ENCODE peak calls at places on chromosomes 4 and X, in eight cellular contexts. One of them, this sample, is unnamed.

GRCh38 chrX:136260801-136261200 is 9.6 kb upstream of the MAP7D3 start:
- DNase-seq in WTC11: no peak
- DNase-seq in left ventricle myocardium inferior: no peak
- DNase-seq in AG09309: peak; percentile 25
- DNase-seq in uterus: no peak
- DNase-seq in endodermal cell: no peak
- DNase-seq in Calu3: no peak
- DNase-seq in natural killer cell: no peak
- DNase-seq in this sample: no peak

GRCh38 chr4:174709531-174709930 is 119.5 kb downstream of the GLRA3 start:
- DNase-seq in AG09309: no peak
- DNase-seq in Calu3: no peak
- DNase-seq in WTC11: no peak
- DNase-seq in natural killer cell: no peak
- DNase-seq in endodermal cell: no peak
- DNase-seq in left ventricle myocardium inferior: no peak
- DNase-seq in uterus: no peak
- DNase-seq in this sample: no peak

GRCh38 chr4:81635747-81636146 is 164.0 kb upstream of the RASGEF1B start:
- DNase-seq in WTC11: no peak
- DNase-seq in Calu3: peak; percentile 71
- DNase-seq in left ventricle myocardium inferior: no peak
- DNase-seq in AG09309: no peak
- DNase-seq in natural killer cell: no peak
- DNase-seq in endodermal cell: no peak
- DNase-seq in uterus: no peak
- DNase-seq in this sample: peak; percentile 26

GRCh38 chrX:143664302-143664701 is 28.4 kb upstream of the SLITRK4 start:
- DNase-seq in Calu3: no peak
- DNase-seq in endodermal cell: no peak
- DNase-seq in WTC11: no peak
- DNase-seq in natural killer cell: no peak
- DNase-seq in uterus: no peak
- DNase-seq in left ventricle myocardium inferior: no peak
- DNase-seq in AG09309: no peak
- DNase-seq in this sample: no peak

GRCh38 chr4:149719806-149720205 is 95.8 kb downstream of the IQCM start:
- DNase-seq in natural killer cell: no peak
- DNase-seq in AG09309: no peak
- DNase-seq in WTC11: no peak
- DNase-seq in left ventricle myocardium inferior: no peak
- DNase-seq in Calu3: no peak
- DNase-seq in uterus: no peak
- DNase-seq in endodermal cell: no peak
- DNase-seq in this sample: no peak

GRCh38 chr4:17958185-17958584 is 63.4 kb downstream of the LCORL start:
- DNase-seq in WTC11: no peak
- DNase-seq in Calu3: no peak
- DNase-seq in left ventricle myocardium inferior: no peak
- DNase-seq in uterus: no peak
- DNase-seq in endodermal cell: no peak
- DNase-seq in AG09309: no peak
- DNase-seq in natural killer cell: no peak
- DNase-seq in this sample: no peak

GRCh38 chr4:304987-305680 is at the start of gene ZNF732:
- DNase-seq in AG09309: no peak
- DNase-seq in uterus: peak; percentile 23
- DNase-seq in WTC11: peak; percentile 89
- DNase-seq in natural killer cell: no peak
- DNase-seq in endodermal cell: no peak
- DNase-seq in Calu3: no peak
- DNase-seq in left ventricle myocardium inferior: peak; percentile 31
- DNase-seq in this sample: no peak

GRCh38 chrX:52870041-52870440 is 2.2 kb upstream of the XAGE3 start:
- DNase-seq in left ventricle myocardium inferior: no peak
- DNase-seq in endodermal cell: no peak
- DNase-seq in WTC11: no peak
- DNase-seq in AG09309: no peak
- DNase-seq in natural killer cell: no peak
- DNase-seq in uterus: no peak
- DNase-seq in Calu3: no peak
- DNase-seq in this sample: no peak

GRCh38 chr4:26237916-26238315 is 82.9 kb upstream of the RBPJ start:
- DNase-seq in WTC11: no peak
- DNase-seq in natural killer cell: no peak
- DNase-seq in uterus: no peak
- DNase-seq in endodermal cell: no peak
- DNase-seq in Calu3: no peak
- DNase-seq in left ventricle myocardium inferior: no peak
- DNase-seq in AG09309: no peak
- DNase-seq in this sample: no peak

GRCh38 chr4:36351082-36351666 is 69.8 kb downstream of the DTHD1 start:
- DNase-seq in endodermal cell: peak; percentile 87
- DNase-seq in natural killer cell: peak; percentile 63
- DNase-seq in AG09309: no peak
- DNase-seq in left ventricle myocardium inferior: peak; percentile 29
- DNase-seq in Calu3: peak; percentile 61
- DNase-seq in WTC11: peak; percentile 65
- DNase-seq in uterus: no peak
- DNase-seq in this sample: peak; percentile 29

GRCh38 chrX:130994671-130995070 is 63.5 kb upstream of the ARHGAP36 start:
- DNase-seq in WTC11: peak; percentile 24
- DNase-seq in endodermal cell: peak; percentile 59
- DNase-seq in left ventricle myocardium inferior: no peak
- DNase-seq in uterus: no peak
- DNase-seq in AG09309: no peak
- DNase-seq in natural killer cell: no peak
- DNase-seq in Calu3: peak; percentile 32
- DNase-seq in this sample: no peak

GRCh38 chrX:18422886-18423285 is 2.5 kb upstream of the CDKL5 start:
- DNase-seq in natural killer cell: no peak
- DNase-seq in left ventricle myocardium inferior: no peak
- DNase-seq in WTC11: no peak
- DNase-seq in endodermal cell: no peak
- DNase-seq in AG09309: no peak
- DNase-seq in Calu3: no peak
- DNase-seq in uterus: no peak
- DNase-seq in this sample: no peak

GRCh38 chrX:53813663-53814440 is 127.3 kb upstream of the HUWE1 start:
- DNase-seq in natural killer cell: no peak
- DNase-seq in left ventricle myocardium inferior: no peak
- DNase-seq in AG09309: no peak
- DNase-seq in Calu3: peak; percentile 52
- DNase-seq in uterus: no peak
- DNase-seq in WTC11: no peak
- DNase-seq in endodermal cell: no peak
- DNase-seq in this sample: no peak

GRCh38 chrX:54494970-54495813 is 842 bp downstream of the FGD1 start:
- DNase-seq in uterus: no peak
- DNase-seq in natural killer cell: no peak
- DNase-seq in Calu3: no peak
- DNase-seq in endodermal cell: peak; percentile 61
- DNase-seq in WTC11: peak; percentile 15
- DNase-seq in left ventricle myocardium inferior: no peak
- DNase-seq in AG09309: no peak
- DNase-seq in this sample: no peak

GRCh38 chr4:133801858-133802257 is 399.7 kb downstream of the PABPC4L start:
- DNase-seq in left ventricle myocardium inferior: no peak
- DNase-seq in WTC11: no peak
- DNase-seq in natural killer cell: no peak
- DNase-seq in Calu3: no peak
- DNase-seq in AG09309: no peak
- DNase-seq in endodermal cell: no peak
- DNase-seq in uterus: no peak
- DNase-seq in this sample: no peak

GRCh38 chrX:152895724-152896420 is 2.0 kb upstream of the ZNF185 start:
- DNase-seq in left ventricle myocardium inferior: no peak
- DNase-seq in AG09309: no peak
- DNase-seq in endodermal cell: peak; percentile 41
- DNase-seq in natural killer cell: no peak
- DNase-seq in uterus: no peak
- DNase-seq in WTC11: no peak
- DNase-seq in Calu3: peak; percentile 84
- DNase-seq in this sample: no peak

GRCh38 chr4:13218316-13218958 is 265.7 kb downstream of the RAB28 start:
- DNase-seq in endodermal cell: no peak
- DNase-seq in left ventricle myocardium inferior: no peak
- DNase-seq in Calu3: no peak
- DNase-seq in AG09309: no peak
- DNase-seq in WTC11: no peak
- DNase-seq in natural killer cell: no peak
- DNase-seq in uterus: peak; percentile 22
- DNase-seq in this sample: no peak

GRCh38 chrX:102746134-102746584 is 25.6 kb downstream of the GPRASP3 start:
- DNase-seq in natural killer cell: peak; percentile 17
- DNase-seq in endodermal cell: peak; percentile 74
- DNase-seq in WTC11: peak; percentile 46
- DNase-seq in AG09309: no peak
- DNase-seq in left ventricle myocardium inferior: peak; percentile 26
- DNase-seq in uterus: peak; percentile 44
- DNase-seq in Calu3: peak; percentile 33
- DNase-seq in this sample: no peak

GRCh38 chr4:29046166-29046565 is 1674.0 kb upstream of the PCDH7 start:
- DNase-seq in AG09309: no peak
- DNase-seq in endodermal cell: no peak
- DNase-seq in left ventricle myocardium inferior: no peak
- DNase-seq in WTC11: no peak
- DNase-seq in Calu3: no peak
- DNase-seq in natural killer cell: no peak
- DNase-seq in uterus: no peak
- DNase-seq in this sample: no peak

GRCh38 chr4:159697322-159698283 is 594.7 kb downstream of the RAPGEF2 start:
- DNase-seq in Calu3: no peak
- DNase-seq in uterus: no peak
- DNase-seq in endodermal cell: no peak
- DNase-seq in AG09309: no peak
- DNase-seq in WTC11: no peak
- DNase-seq in left ventricle myocardium inferior: no peak
- DNase-seq in natural killer cell: no peak
- DNase-seq in this sample: no peak

GRCh38 chr4:177190995-177191568 is 118.6 kb upstream of the NEIL3 start:
- DNase-seq in Calu3: no peak
- DNase-seq in WTC11: no peak
- DNase-seq in left ventricle myocardium inferior: no peak
- DNase-seq in uterus: no peak
- DNase-seq in AG09309: peak; percentile 13
- DNase-seq in natural killer cell: no peak
- DNase-seq in endodermal cell: no peak
- DNase-seq in this sample: no peak

GRCh38 chrX:298993-299392 is 17.8 kb downstream of the PLCXD1 start:
- DNase-seq in endodermal cell: no peak
- DNase-seq in AG09309: no peak
- DNase-seq in uterus: no peak
- DNase-seq in left ventricle myocardium inferior: no peak
- DNase-seq in Calu3: no peak
- DNase-seq in natural killer cell: no peak
- DNase-seq in WTC11: no peak
- DNase-seq in this sample: no peak

GRCh38 chr4:125155251-125155650 is 159.5 kb upstream of the FAT4 start:
- DNase-seq in left ventricle myocardium inferior: no peak
- DNase-seq in uterus: no peak
- DNase-seq in natural killer cell: no peak
- DNase-seq in endodermal cell: no peak
- DNase-seq in Calu3: no peak
- DNase-seq in WTC11: no peak
- DNase-seq in AG09309: no peak
- DNase-seq in this sample: no peak

GRCh38 chrX:110836982-110837381 is 41.4 kb upstream of the CHRDL1 start:
- DNase-seq in uterus: no peak
- DNase-seq in WTC11: peak; percentile 52
- DNase-seq in Calu3: no peak
- DNase-seq in natural killer cell: no peak
- DNase-seq in endodermal cell: peak; percentile 79
- DNase-seq in left ventricle myocardium inferior: no peak
- DNase-seq in AG09309: no peak
- DNase-seq in this sample: no peak
- TF ChIP-seq CTCF in uterus: no peak
- TF ChIP-seq CTCF in WTC11: no peak
- TF ChIP-seq CTCF in Calu3: peak; percentile 13
- TF ChIP-seq CTCF in natural killer cell: no peak
- TF ChIP-seq CTCF in endodermal cell: peak; percentile 83
- TF ChIP-seq CTCF in left ventricle myocardium inferior: no peak
- TF ChIP-seq CTCF in AG09309: peak; percentile 33
- TF ChIP-seq CTCF in this sample: no peak

DNA sequence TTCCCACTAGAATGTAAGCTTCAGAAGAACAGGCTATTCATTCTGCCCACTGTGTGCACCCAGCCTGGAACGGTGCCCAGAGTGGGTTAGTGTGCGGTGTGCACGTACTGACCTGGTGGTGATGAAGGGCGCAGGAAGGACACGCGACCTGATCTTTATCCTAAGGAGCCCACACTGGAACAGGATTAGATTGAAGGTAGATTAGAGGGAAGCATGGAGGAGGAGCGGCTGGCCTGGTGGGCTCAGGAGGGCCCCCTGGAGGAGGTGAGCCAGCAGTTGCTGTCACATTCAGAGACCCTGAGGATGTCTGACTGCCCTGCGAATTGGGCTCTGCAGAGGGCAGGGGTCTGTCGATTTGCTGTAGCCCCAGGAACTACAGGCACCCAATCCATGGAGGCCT is 73.1 kb downstream of the HTRA3 start:
- DNase-seq in endodermal cell: peak; percentile 88
- DNase-seq in left ventricle myocardium inferior: peak; percentile 18
- DNase-seq in AG09309: no peak
- DNase-seq in WTC11: peak; percentile 73
- DNase-seq in natural killer cell: no peak
- DNase-seq in uterus: no peak
- DNase-seq in Calu3: no peak
- DNase-seq in this sample: no peak
- TF ChIP-seq CTCF in endodermal cell: peak; percentile 80
- TF ChIP-seq CTCF in left ventricle myocardium inferior: no peak
- TF ChIP-seq CTCF in AG09309: peak; percentile 2
- TF ChIP-seq CTCF in WTC11: no peak
- TF ChIP-seq CTCF in natural killer cell: no peak
- TF ChIP-seq CTCF in uterus: no peak
- TF ChIP-seq CTCF in Calu3: no peak
- TF ChIP-seq CTCF in this sample: no peak

GRCh38 chr4:102500371-102501175 is 586 bp upstream of the NFKB1 start:
- DNase-seq in WTC11: peak; percentile 26
- DNase-seq in natural killer cell: peak; percentile 66
- DNase-seq in left ventricle myocardium inferior: peak; percentile 72
- DNase-seq in Calu3: peak; percentile 32
- DNase-seq in uterus: peak; percentile 53
- DNase-seq in AG09309: no peak
- DNase-seq in endodermal cell: peak; percentile 79
- DNase-seq in this sample: no peak
- TF ChIP-seq CTCF in WTC11: no peak
- TF ChIP-seq CTCF in natural killer cell: no peak
- TF ChIP-seq CTCF in left ventricle myocardium inferior: peak; percentile 31
- TF ChIP-seq CTCF in Calu3: no peak
- TF ChIP-seq CTCF in uterus: no peak
- TF ChIP-seq CTCF in AG09309: peak; percentile 13
- TF ChIP-seq CTCF in endodermal cell: no peak
- TF ChIP-seq CTCF in this sample: no peak

DNA sequence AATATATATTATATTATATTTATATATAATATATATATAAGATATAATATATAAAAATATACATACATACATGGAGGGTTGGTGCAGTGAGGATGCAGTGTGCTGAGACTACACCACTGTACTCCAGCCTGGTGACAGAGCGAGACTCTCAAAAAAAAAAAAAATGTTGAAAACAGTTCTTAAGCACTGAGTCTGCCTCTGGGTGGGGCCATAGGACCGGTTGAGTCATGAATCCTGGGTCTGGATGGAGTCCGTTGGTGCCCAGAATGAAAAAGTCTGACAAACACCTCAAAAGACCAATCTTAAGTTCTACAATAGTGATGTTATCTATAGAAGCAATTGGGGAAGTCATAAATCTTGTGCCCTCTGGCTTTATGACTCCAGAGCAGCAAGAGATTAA is 70.5 kb downstream of the FGFBP1 start:
- DNase-seq in left ventricle myocardium inferior: no peak
- DNase-seq in Calu3: no peak
- DNase-seq in endodermal cell: no peak
- DNase-seq in natural killer cell: no peak
- DNase-seq in uterus: no peak
- DNase-seq in AG09309: no peak
- DNase-seq in WTC11: no peak
- DNase-seq in this sample: no peak
- TF ChIP-seq CTCF in left ventricle myocardium inferior: no peak
- TF ChIP-seq CTCF in Calu3: no peak
- TF ChIP-seq CTCF in endodermal cell: no peak
- TF ChIP-seq CTCF in natural killer cell: no peak
- TF ChIP-seq CTCF in uterus: no peak
- TF ChIP-seq CTCF in AG09309: no peak
- TF ChIP-seq CTCF in WTC11: no peak
- TF ChIP-seq CTCF in this sample: no peak

This sample was measured in activated B cell treated with CpG ODN at 0.5 μM for 24 hours.